ENCODE peak calls at places on chromosome 10, in nine cellular contexts. M, H, A, R, N, L, T, K and B are unnamed samples.

GRCh38 chr10:110147961-110148360 is 59.4 kb upstream of the MXI1 start:
- DNase-seq in R (no peak), M (peak; percentile 47), K (no peak), L (no peak), N (no peak), T (peak; percentile 6), H (no peak), A (no peak), B (no peak)

GRCh38 chr10:102781089-102781920 is 37.6 kb downstream of the WBP1L start:
- DNase-seq in M (no peak), R (no peak), H (peak; percentile 41), L (peak; percentile 38), A (no peak), T (no peak), N (no peak), K (no peak), B (no peak)

GRCh38 chr10:74021248-74022055 is 23.5 kb downstream of the VCL start:
- DNase-seq in L (no peak), N (no peak), T (peak; percentile 91), M (no peak), A (no peak), K (no peak), H (no peak), R (no peak), B (no peak)

GRCh38 chr10:17453377-17454091 is 861 bp downstream of the ST8SIA6 start:
- DNase-seq in A (no peak), L (peak; percentile 86), K (peak; percentile 28), N (peak; percentile 65), T (no peak), M (peak; percentile 65), R (peak; percentile 37), H (peak; percentile 38), B (peak; percentile 6)

GRCh38 chr10:32530231-32530630 is 84.3 kb downstream of the CCDC7 start:
- DNase-seq in H (no peak), R (no peak), N (no peak), M (no peak), A (no peak), L (no peak), K (no peak), T (no peak), B (no peak)

GRCh38 chr10:106705576-106706526 is 458.7 kb downstream of the SORCS1 start:
- DNase-seq in N (peak; percentile 53), L (peak; percentile 85), R (peak; percentile 63), M (no peak), T (peak; percentile 37), A (peak; percentile 52), K (no peak), H (peak; percentile 44), B (peak; percentile 69)

GRCh38 chr10:118521415-118522117 is 73.9 kb downstream of the PRLHR start:
- DNase-seq in H (no peak), R (no peak), N (no peak), L (no peak), M (no peak), K (no peak), A (no peak), T (no peak), B (no peak)

GRCh38 chr10:53356616-53357349 is 584.2 kb upstream of the MBL2 start:
- DNase-seq in H (no peak), L (no peak), T (no peak), R (no peak), K (no peak), A (no peak), N (no peak), M (no peak), B (no peak)

GRCh38 chr10:44051584-44052385 is 333.1 kb downstream of the CXCL12 start:
- DNase-seq in K (no peak), A (no peak), H (peak; percentile 41), L (no peak), T (peak; percentile 78), M (no peak), R (peak; percentile 68), N (no peak), B (no peak)

GRCh38 chr10:132922872-132923271 is 19.5 kb downstream of the CFAP46 start:
- DNase-seq in H (no peak), M (no peak), A (no peak), K (no peak), T (no peak), R (no peak), L (no peak), N (no peak), B (no peak)

GRCh38 chr10:64973391-64973790 is 1452.2 kb downstream of the REEP3 start:
- DNase-seq in H (no peak), A (no peak), L (no peak), T (no peak), M (no peak), K (no peak), N (no peak), R (no peak), B (no peak)

GRCh38 chr10:11181996-11182395 is 164.3 kb downstream of the CELF2 start:
- DNase-seq in L (no peak), N (no peak), A (no peak), H (peak; percentile 65), K (no peak), T (no peak), R (peak; percentile 50), M (no peak), B (no peak)

GRCh38 chr10:84805149-84805548 is 476.8 kb downstream of the CCSER2 start:
- DNase-seq in L (no peak), M (no peak), K (no peak), R (no peak), A (no peak), N (no peak), T (no peak), H (no peak), B (no peak)

GRCh38 chr10:49175587-49176309 is 12.4 kb downstream of the TMEM273 start:
- DNase-seq in N (no peak), A (no peak), R (no peak), L (no peak), H (no peak), M (no peak), T (no peak), K (no peak), B (no peak)

GRCh38 chr10:49177391-49178355 is 10.5 kb downstream of the TMEM273 start:
- DNase-seq in H (no peak), N (peak; percentile 24), L (no peak), A (peak; percentile 34), K (no peak), M (no peak), T (peak; percentile 96), R (no peak), B (peak; percentile 51)

GRCh38 chr10:49174926-49175500 is 13.2 kb downstream of the TMEM273 start:
- DNase-seq in K (no peak), L (no peak), H (no peak), R (no peak), N (no peak), A (no peak), M (no peak), T (no peak), B (no peak)

GRCh38 chr10:49178489-49179471 is 9.4 kb downstream of the TMEM273 start:
- DNase-seq in N (no peak), A (no peak), R (no peak), T (no peak), M (no peak), H (no peak), L (no peak), K (no peak), B (no peak)

DNA sequence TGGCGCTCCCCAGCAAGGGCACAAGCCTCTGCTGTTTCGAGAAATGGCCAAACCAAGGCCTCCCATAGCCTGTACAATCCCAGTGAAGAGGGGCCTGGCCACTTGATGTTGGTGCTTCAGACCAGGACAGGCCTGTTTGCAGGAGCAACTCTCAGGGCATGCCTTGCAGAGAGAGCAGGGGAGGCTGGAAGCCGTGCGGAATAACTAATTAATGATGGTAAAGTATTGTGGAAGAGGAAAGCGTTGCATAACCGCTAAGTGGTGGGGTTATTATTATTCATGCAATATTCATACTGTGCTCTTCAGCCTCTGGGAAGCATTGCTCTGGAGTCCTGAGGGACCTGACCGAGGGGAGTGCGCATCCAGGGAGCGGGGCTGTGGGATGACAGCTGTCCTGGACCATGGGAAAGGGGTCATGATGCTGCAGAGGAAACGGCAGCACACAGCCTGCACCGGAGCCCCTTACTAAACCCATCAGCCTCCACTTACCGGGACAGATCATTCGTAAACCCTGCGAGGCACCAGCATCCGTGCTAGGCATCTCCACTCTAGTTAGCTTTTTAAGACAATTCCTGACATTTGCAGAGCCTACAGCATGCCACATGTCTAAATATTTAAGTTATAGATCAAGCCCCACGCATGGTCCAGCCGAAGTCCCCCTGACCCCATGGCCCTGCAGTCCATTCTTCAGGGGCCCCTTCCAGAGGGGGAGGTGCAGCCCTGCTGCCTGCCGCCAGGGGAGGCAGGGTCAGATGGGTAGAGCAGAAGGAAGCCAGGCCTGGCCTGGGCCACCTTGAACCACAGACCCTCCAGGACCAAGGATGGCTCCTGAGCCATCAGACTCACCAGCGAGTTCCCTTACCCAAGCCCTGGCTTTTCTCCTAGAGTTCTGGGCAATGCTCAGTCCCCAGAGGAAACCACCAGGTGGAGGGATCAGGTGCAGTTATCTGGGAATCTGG is 11.6 kb downstream of the TMEM273 start:
- DNase-seq in A (no peak), N (no peak), T (no peak), H (no peak), R (no peak), M (no peak), L (no peak), K (no peak), B (no peak)
- H3K27ac ChIP-seq in A (peak overlapping the region; percentile 69), N (no peak overlapping the region), T (peak overlapping the region; percentile 61), H (no peak overlapping the region), R (peak overlapping the region; percentile 13), M (no peak overlapping the region), L (no peak overlapping the region), K (peak overlapping the region; percentile 65), B (no peak overlapping the region)

GRCh38 chr10:15168296-15168780 is at the start of gene NMT2:
- DNase-seq in A (peak; percentile 92), L (peak; percentile 97), N (no peak), R (no peak), T (no peak), M (no peak), K (peak; percentile 83), H (peak; percentile 91), B (no peak)
- H3K27ac ChIP-seq in A (peak within 1 kb of the TSS; percentile 76), L (peak within 1 kb of the TSS; percentile 77), N (peak within 1 kb of the TSS; percentile 95), R (peak within 1 kb of the TSS; percentile 93), T (peak within 1 kb of the TSS; percentile 100), M (peak within 1 kb of the TSS; percentile 67), K (peak within 1 kb of the TSS; percentile 72), H (peak within 1 kb of the TSS; percentile 78), B (peak within 1 kb of the TSS; percentile 88)

GRCh38 chr10:25666276-25666675 is 267.8 kb upstream of the MYO3A start:
- DNase-seq in L (no peak), R (no peak), N (no peak), M (no peak), A (peak; percentile 20), T (no peak), K (no peak), H (no peak), B (no peak)
- H3K27ac ChIP-seq in L (no peak overlapping the region), R (no peak overlapping the region), N (no peak overlapping the region), M (no peak overlapping the region), A (no peak overlapping the region), T (no peak overlapping the region), K (no peak overlapping the region), H (no peak overlapping the region), B (no peak overlapping the region)

DNA sequence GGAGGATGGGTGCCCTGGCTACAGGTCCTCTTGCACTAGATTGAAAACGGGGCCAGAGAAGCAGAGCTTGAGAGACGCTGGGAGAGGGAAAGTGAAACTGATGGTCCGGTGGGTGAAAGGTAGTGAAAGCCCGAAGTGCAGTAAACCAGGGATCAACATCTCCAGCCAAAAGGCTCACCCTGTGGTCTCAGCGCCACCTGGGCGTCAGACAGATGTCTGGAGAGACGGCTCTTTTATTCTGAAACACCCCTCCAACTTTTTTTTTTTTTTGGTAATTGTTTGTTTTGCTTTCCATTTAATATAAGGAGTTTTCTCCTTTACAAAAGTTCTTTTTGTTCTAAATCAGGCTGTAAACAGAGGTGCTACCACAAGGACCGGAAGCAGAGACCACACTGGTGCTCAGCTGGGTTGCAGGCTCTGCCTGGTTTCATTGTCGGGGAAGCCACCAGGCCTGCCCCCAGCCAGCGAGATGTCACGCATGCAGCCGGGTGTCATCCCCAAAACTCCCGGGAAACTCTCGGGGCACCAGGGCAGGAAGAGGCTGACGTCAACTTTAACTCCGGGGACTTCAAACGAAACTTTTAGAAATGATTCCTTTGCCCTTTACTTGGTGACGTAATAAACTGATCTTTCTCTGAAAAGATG is 11.2 kb downstream of the IL2RA start:
- DNase-seq in L (no peak), T (peak; percentile 44), K (peak; percentile 90), N (peak; percentile 80), M (peak; percentile 86), R (peak; percentile 52), H (peak; percentile 74), A (peak; percentile 9), B (no peak)
- H3K27ac ChIP-seq in L (no peak overlapping the region), T (no peak overlapping the region), K (peak overlapping the region; percentile 66), N (peak overlapping the region; percentile 70), M (peak overlapping the region; percentile 52), R (peak overlapping the region; percentile 62), H (peak overlapping the region; percentile 69), A (peak overlapping the region; percentile 38), B (peak overlapping the region; percentile 14)